ENCODE peak calls at places on chromosome 3, in five cellular contexts. T is A549, D is brain microvascular endothelial cell, R is lung, M is uterus. B is an unnamed sample.

GRCh38 chr3:111903067-111903511 is 44.0 kb downstream of the PHLDB2 start:
- DNase-seq in T (peak), D (peak), R (no peak), M (no peak), B (peak)

GRCh38 chr3:60309539-60310268 is 941.5 kb downstream of the FHIT start:
- DNase-seq in T (no peak), D (no peak), R (no peak), M (no peak), B (no peak)

GRCh38 chr3:119352235-119352634 is 58.1 kb downstream of the ARHGAP31 start:
- DNase-seq in T (no peak), D (peak), R (no peak), M (no peak), B (no peak)

GRCh38 chr3:23810342-23811116 is 4.8 kb downstream of the UBE2E1 start:
- DNase-seq in T (peak), D (no peak), R (peak), M (peak), B (peak)

GRCh38 chr3:42709621-42710020 is 7.0 kb upstream of the HHATL start:
- DNase-seq in T (no peak), D (no peak), R (no peak), M (peak), B (no peak)

GRCh38 chr3:143302638-143303171 is 183.1 kb downstream of the CHST2 start:
- DNase-seq in T (peak), D (peak), R (peak), M (no peak), B (peak)

GRCh38 chr3:17945018-17945798 is 202.8 kb upstream of the TBC1D5 start:
- DNase-seq in T (no peak), D (no peak), R (no peak), M (no peak), B (no peak)

GRCh38 chr3:66499881-66500574 is 794 bp downstream of the LRIG1 start:
- DNase-seq in T (no peak), D (no peak), R (peak), M (peak), B (peak)

GRCh38 chr3:189724366-189724765 is 93.2 kb downstream of the TP63 start:
- DNase-seq in T (no peak), D (no peak), R (no peak), M (no peak), B (no peak)

GRCh38 chr3:11091088-11091590 is 63.2 kb upstream of the HRH1 start:
- DNase-seq in T (no peak), D (no peak), R (no peak), M (peak), B (no peak)

GRCh38 chr3:129592362-129593150 is 13.9 kb downstream of the PLXND1 start:
- DNase-seq in T (no peak), D (no peak), R (peak), M (peak), B (no peak)

GRCh38 chr3:78430741-78431140 is 1337.1 kb downstream of the ROBO1 start:
- DNase-seq in T (no peak), D (no peak), R (no peak), M (no peak), B (no peak)

GRCh38 chr3:127714151-127714571 is 41.4 kb downstream of the ABTB1 start:
- DNase-seq in T (no peak), D (no peak), R (no peak), M (no peak), B (no peak)

GRCh38 chr3:128196645-128197044 is 43.4 kb downstream of the EEFSEC start:
- DNase-seq in T (no peak), D (no peak), R (no peak), M (no peak), B (no peak)

GRCh38 chr3:44962606-44963393 is 13.2 kb downstream of the ZDHHC3 start:
- DNase-seq in T (no peak), D (no peak), R (peak), M (no peak), B (no peak)

GRCh38 chr3:180679178-180680096 is at the start of gene CCDC39:
- DNase-seq in T (peak), D (peak), R (peak), M (peak), B (peak)

GRCh38 chr3:36149447-36149865 is 230.8 kb upstream of the STAC start:
- DNase-seq in T (no peak), D (no peak), R (no peak), M (no peak), B (peak)

GRCh38 chr3:169604118-169604517 is 59.4 kb downstream of the MECOM start:
- DNase-seq in T (no peak), D (no peak), R (no peak), M (no peak), B (no peak)

GRCh38 chr3:10962481-10963036 is 30.0 kb upstream of the SLC6A1 start:
- DNase-seq in T (no peak), D (no peak), R (no peak), M (no peak), B (peak)

GRCh38 chr3:22245122-22245521 is 494.1 kb upstream of the ZNF385D start:
- DNase-seq in T (peak), D (peak), R (no peak), M (peak), B (peak)

GRCh38 chr3:111751961-111752360 is 107.1 kb upstream of the PHLDB2 start:
- DNase-seq in T (no peak), D (peak), R (no peak), M (no peak), B (no peak)

GRCh38 chr3:120420855-120421570 is 29.8 kb downstream of the FSTL1 start:
- DNase-seq in T (no peak), D (peak), R (no peak), M (no peak), B (no peak)

GRCh38 chr3:143901105-143901504 is 52.8 kb upstream of the SLC9A9 start:
- DNase-seq in T (no peak), D (peak), R (no peak), M (no peak), B (peak)

GRCh38 chr3:106611841-106612240 is 743.0 kb upstream of the CBLB start:
- DNase-seq in T (no peak), D (no peak), R (no peak), M (no peak), B (no peak)

GRCh38 chr3:143727391-143727790 is 120.9 kb downstream of the SLC9A9 start:
- DNase-seq in T (no peak), D (no peak), R (no peak), M (no peak), B (no peak)

GRCh38 chr3:44342191-44342790 is 3.7 kb downstream of the TCAIM start:
- DNase-seq in T (no peak), D (peak), R (no peak), M (no peak), B (peak)

GRCh38 chr3:20511863-20512262 is 325.9 kb upstream of the SGO1 start:
- DNase-seq in T (peak), D (peak), R (no peak), M (no peak), B (peak)

GRCh38 chr3:127485396-127486170 is 105.0 kb downstream of the TPRA1 start:
- DNase-seq in T (no peak), D (no peak), R (peak), M (no peak), B (no peak)

GRCh38 chr3:52596658-52597265 is 60.4 kb downstream of the UQCC5 start:
- DNase-seq in T (no peak), D (no peak), R (no peak), M (no peak), B (no peak)

GRCh38 chr3:171880471-171880870 is 37.3 kb downstream of the TMEM212 start:
- DNase-seq in T (no peak), D (no peak), R (no peak), M (no peak), B (no peak)

GRCh38 chr3:52216585-52217408 is 8.6 kb downstream of the TLR9 start:
- DNase-seq in T (no peak), D (peak), R (peak), M (peak), B (peak)

GRCh38 chr3:14397531-14397930 is 4.9 kb upstream of the SLC6A6 start:
- DNase-seq in T (no peak), D (no peak), R (no peak), M (no peak), B (no peak)

GRCh38 chr3:94862703-94863102 is 799.8 kb downstream of the NSUN3 start:
- DNase-seq in T (peak), D (peak), R (no peak), M (no peak), B (peak)

GRCh38 chr3:187051066-187051465 is 88.2 kb downstream of the RPL39L start:
- DNase-seq in T (no peak), D (no peak), R (no peak), M (no peak), B (no peak)

GRCh38 chr3:170523248-170523647 is 62.6 kb downstream of the SLC7A14 start:
- DNase-seq in T (no peak), D (no peak), R (no peak), M (no peak), B (peak)

GRCh38 chr3:178127221-178127620 is 409.0 kb upstream of the KCNMB2 start:
- DNase-seq in T (no peak), D (no peak), R (no peak), M (no peak), B (no peak)

GRCh38 chr3:76523337-76523736 is 516.6 kb upstream of the ROBO2 start:
- DNase-seq in T (no peak), D (no peak), R (no peak), M (no peak), B (no peak)

DNA sequence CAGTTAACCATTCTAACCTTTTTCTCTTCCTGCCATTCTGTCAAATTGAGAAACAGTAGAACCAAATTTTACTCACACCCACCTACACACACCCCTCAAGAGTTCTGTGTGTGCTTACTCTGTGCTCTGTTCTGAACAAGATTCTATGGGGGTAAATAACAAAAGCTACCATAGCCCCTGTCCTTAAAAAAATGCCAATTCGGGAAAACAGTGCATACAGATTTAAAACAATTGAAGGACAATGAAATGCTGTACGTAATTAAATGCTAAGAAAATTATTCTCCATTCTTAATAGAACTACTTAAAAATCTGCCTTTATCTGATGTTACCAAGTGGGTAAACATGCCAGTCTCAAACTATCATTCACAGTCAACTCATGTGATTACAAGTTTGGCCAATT is 1107.5 kb downstream of the TUSC7 start:
- DNase-seq in T (no peak), D (no peak), R (no peak), M (no peak), B (no peak)
- TF ChIP-seq CTCF in T (no peak), D (no peak), R (no peak), M (no peak), B (no peak)

GRCh38 chr3:82493858-82494257 is 732.4 kb upstream of the GBE1 start:
- DNase-seq in T (no peak), D (no peak), R (no peak), M (no peak), B (no peak)

GRCh38 chr3:82498186-82498585 is 736.7 kb upstream of the GBE1 start:
- DNase-seq in T (no peak), D (no peak), R (no peak), M (no peak), B (no peak)

GRCh38 chr3:82496890-82497560 is 735.6 kb upstream of the GBE1 start:
- DNase-seq in T (peak), D (no peak), R (no peak), M (no peak), B (peak)

GRCh38 chr3:82494977-82495489 is 733.6 kb upstream of the GBE1 start:
- DNase-seq in T (no peak), D (no peak), R (no peak), M (no peak), B (no peak)

GRCh38 chr3:82495655-82496054 is 734.2 kb upstream of the GBE1 start:
- DNase-seq in T (no peak), D (no peak), R (no peak), M (no peak), B (no peak)
- TF ChIP-seq CTCF in T (no peak), D (no peak), R (no peak), M (no peak), B (no peak)

GRCh38 chr3:32322311-32322710 is 69.3 kb upstream of the CMTM7 start:
- DNase-seq in T (no peak), D (no peak), R (no peak), M (no peak), B (no peak)

GRCh38 chr3:32325957-32326356 is 65.7 kb upstream of the CMTM7 start:
- DNase-seq in T (no peak), D (no peak), R (no peak), M (no peak), B (peak)

GRCh38 chr3:32323605-32324004 is 68.0 kb upstream of the CMTM7 start:
- DNase-seq in T (no peak), D (no peak), R (no peak), M (no peak), B (no peak)

GRCh38 chr3:32321095-32321835 is 70.4 kb upstream of the CMTM7 start:
- DNase-seq in T (no peak), D (peak), R (no peak), M (no peak), B (no peak)

DNA sequence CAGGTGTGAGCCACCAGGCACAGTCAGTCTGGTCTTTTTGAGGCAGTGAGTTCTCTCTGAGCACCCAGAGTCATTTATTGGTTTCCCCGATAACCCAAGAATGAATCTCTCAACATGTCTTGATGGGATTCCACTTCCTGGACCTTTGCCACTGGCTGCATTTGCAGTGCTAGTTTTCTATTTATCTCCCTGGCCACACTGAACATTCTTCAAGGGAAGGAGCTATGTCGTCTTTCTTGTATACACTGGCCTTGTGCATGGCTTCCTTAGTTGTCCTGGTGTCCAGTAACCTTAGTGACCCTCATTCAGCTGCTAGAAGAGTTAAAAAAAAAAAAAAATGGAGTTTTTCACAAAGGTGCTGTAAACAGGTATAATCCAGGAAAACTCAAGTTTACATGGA is 64.9 kb upstream of the CMTM7 start:
- DNase-seq in T (no peak), D (no peak), R (no peak), M (no peak), B (no peak)
- TF ChIP-seq CTCF in T (no peak), D (no peak), R (no peak), M (no peak), B (no peak)

DNA sequence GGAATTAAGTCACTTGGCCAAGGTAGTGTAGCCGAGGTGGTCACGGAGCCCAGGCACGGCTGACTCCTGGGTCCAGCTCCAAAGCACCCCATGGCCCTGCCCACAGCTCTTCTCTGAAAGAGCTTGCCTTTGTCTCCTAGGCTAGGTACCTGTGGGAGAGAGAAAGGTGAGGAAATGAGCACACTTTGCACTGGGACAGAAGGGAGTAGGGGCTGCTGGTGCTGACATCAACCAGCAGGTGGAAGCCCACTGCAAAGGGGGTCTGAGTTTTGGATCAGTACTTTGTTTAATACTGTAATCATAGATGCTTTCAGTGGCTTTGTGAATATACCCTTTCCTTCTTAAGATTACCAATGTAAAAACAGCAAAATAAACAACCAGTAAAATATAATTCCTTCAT is 128.3 kb upstream of the EIF1B start:
- DNase-seq in T (no peak), D (no peak), R (no peak), M (no peak), B (no peak)
- TF ChIP-seq CTCF in T (no peak), D (peak), R (no peak), M (no peak), B (no peak)

GRCh38 chr3:68018275-68018674 is 363.9 kb upstream of the SUCLG2 start:
- DNase-seq in T (peak), D (no peak), R (no peak), M (no peak), B (no peak)
- TF ChIP-seq CTCF in T (no peak), D (no peak), R (no peak), M (no peak), B (no peak)

GRCh38 chr3:104939196-104939595 is 427.5 kb upstream of the ALCAM start:
- DNase-seq in T (no peak), D (no peak), R (no peak), M (no peak), B (no peak)
- TF ChIP-seq CTCF in T (no peak), D (no peak), R (no peak), M (no peak), B (no peak)

GRCh38 chr3:161233557-161233956 is 12.4 kb downstream of the NMD3 start:
- DNase-seq in T (no peak), D (no peak), R (no peak), M (no peak), B (no peak)
- TF ChIP-seq CTCF in T (no peak), D (no peak), R (no peak), M (no peak), B (no peak)

GRCh38 chr3:160685144-160685766 is 8.3 kb downstream of the ARL14 start:
- DNase-seq in T (peak), D (no peak), R (no peak), M (no peak), B (no peak)
- TF ChIP-seq CTCF in T (no peak), D (peak), R (no peak), M (no peak), B (peak)

B was measured in MCF 10A.